ENCODE peak calls at places on chromosomes 16 and 17, in six cellular contexts. One of them, this sample, is unnamed.

GRCh38 chr17:61157246-61157887 is 242.3 kb upstream of the TBX2 start:
- DNase-seq in CD4-positive, alpha-beta T cell: no peak
- DNase-seq in BE2C: peak; percentile 73
- DNase-seq in GM10248: no peak
- DNase-seq in fibroblast of villous mesenchyme: peak; percentile 73
- DNase-seq in astrocyte of the spinal cord: peak; percentile 62
- DNase-seq in this sample: no peak

GRCh38 chr16:56844056-56844455 is 21.0 kb upstream of the SLC12A3 start:
- DNase-seq in fibroblast of villous mesenchyme: no peak
- DNase-seq in GM10248: no peak
- DNase-seq in BE2C: no peak
- DNase-seq in astrocyte of the spinal cord: no peak
- DNase-seq in CD4-positive, alpha-beta T cell: no peak
- DNase-seq in this sample: no peak

GRCh38 chr16:89970011-89970410 is 21.5 kb downstream of the DEF8 start:
- DNase-seq in fibroblast of villous mesenchyme: no peak
- DNase-seq in GM10248: no peak
- DNase-seq in astrocyte of the spinal cord: no peak
- DNase-seq in CD4-positive, alpha-beta T cell: no peak
- DNase-seq in BE2C: no peak
- DNase-seq in this sample: no peak

GRCh38 chr16:56936491-56936890 is 4.5 kb downstream of the HERPUD1 start:
- DNase-seq in CD4-positive, alpha-beta T cell: no peak
- DNase-seq in GM10248: no peak
- DNase-seq in astrocyte of the spinal cord: no peak
- DNase-seq in BE2C: no peak
- DNase-seq in fibroblast of villous mesenchyme: peak; percentile 47
- DNase-seq in this sample: no peak

GRCh38 chr17:30716461-30717289 is 107.8 kb downstream of the CRLF3 start:
- DNase-seq in astrocyte of the spinal cord: no peak
- DNase-seq in BE2C: peak; percentile 21
- DNase-seq in CD4-positive, alpha-beta T cell: no peak
- DNase-seq in fibroblast of villous mesenchyme: peak; percentile 16
- DNase-seq in GM10248: peak; percentile 11
- DNase-seq in this sample: no peak

GRCh38 chr17:71084219-71084618 is 914.9 kb downstream of the KCNJ2 start:
- DNase-seq in fibroblast of villous mesenchyme: peak; percentile 36
- DNase-seq in CD4-positive, alpha-beta T cell: no peak
- DNase-seq in GM10248: no peak
- DNase-seq in astrocyte of the spinal cord: peak; percentile 9
- DNase-seq in BE2C: peak; percentile 80
- DNase-seq in this sample: peak; percentile 67

GRCh38 chr16:856811-857210 is 56.3 kb upstream of the GNG13 start:
- DNase-seq in fibroblast of villous mesenchyme: no peak
- DNase-seq in CD4-positive, alpha-beta T cell: no peak
- DNase-seq in BE2C: no peak
- DNase-seq in GM10248: no peak
- DNase-seq in astrocyte of the spinal cord: no peak
- DNase-seq in this sample: no peak

GRCh38 chr17:83179811-83180210 is 100.4 kb downstream of the METRNL start:
- DNase-seq in BE2C: peak; percentile 3
- DNase-seq in GM10248: no peak
- DNase-seq in fibroblast of villous mesenchyme: no peak
- DNase-seq in astrocyte of the spinal cord: no peak
- DNase-seq in CD4-positive, alpha-beta T cell: no peak
- DNase-seq in this sample: no peak

GRCh38 chr17:70661342-70662222 is 492.2 kb downstream of the KCNJ2 start:
- DNase-seq in astrocyte of the spinal cord: peak; percentile 69
- DNase-seq in BE2C: no peak
- DNase-seq in GM10248: no peak
- DNase-seq in CD4-positive, alpha-beta T cell: no peak
- DNase-seq in fibroblast of villous mesenchyme: no peak
- DNase-seq in this sample: peak; percentile 10

GRCh38 chr17:8574687-8575086 is 55.8 kb downstream of the MYH10 start:
- DNase-seq in GM10248: no peak
- DNase-seq in BE2C: no peak
- DNase-seq in CD4-positive, alpha-beta T cell: no peak
- DNase-seq in astrocyte of the spinal cord: no peak
- DNase-seq in fibroblast of villous mesenchyme: peak; percentile 32
- DNase-seq in this sample: no peak

GRCh38 chr17:38729886-38730525 is at the start of gene CISD3:
- DNase-seq in CD4-positive, alpha-beta T cell: peak; percentile 89
- DNase-seq in BE2C: peak; percentile 93
- DNase-seq in GM10248: peak; percentile 95
- DNase-seq in astrocyte of the spinal cord: peak; percentile 72
- DNase-seq in fibroblast of villous mesenchyme: peak; percentile 83
- DNase-seq in this sample: peak; percentile 100

GRCh38 chr16:6905601-6906000 is 427.0 kb upstream of the RBFOX1 start:
- DNase-seq in BE2C: no peak
- DNase-seq in fibroblast of villous mesenchyme: no peak
- DNase-seq in CD4-positive, alpha-beta T cell: no peak
- DNase-seq in astrocyte of the spinal cord: no peak
- DNase-seq in GM10248: no peak
- DNase-seq in this sample: no peak

GRCh38 chr16:79612207-79612606 is 11.7 kb upstream of the MAF start:
- DNase-seq in GM10248: no peak
- DNase-seq in fibroblast of villous mesenchyme: peak; percentile 46
- DNase-seq in CD4-positive, alpha-beta T cell: no peak
- DNase-seq in BE2C: no peak
- DNase-seq in astrocyte of the spinal cord: peak; percentile 38
- DNase-seq in this sample: no peak

GRCh38 chr16:85498607-85499006 is 114.5 kb upstream of the GSE1 start:
- DNase-seq in CD4-positive, alpha-beta T cell: no peak
- DNase-seq in astrocyte of the spinal cord: no peak
- DNase-seq in fibroblast of villous mesenchyme: no peak
- DNase-seq in GM10248: no peak
- DNase-seq in BE2C: no peak
- DNase-seq in this sample: no peak

GRCh38 chr16:54929090-54930033 is 1.3 kb upstream of the IRX5 start:
- DNase-seq in CD4-positive, alpha-beta T cell: peak; percentile 90
- DNase-seq in GM10248: peak; percentile 85
- DNase-seq in fibroblast of villous mesenchyme: peak; percentile 98
- DNase-seq in BE2C: peak; percentile 100
- DNase-seq in astrocyte of the spinal cord: peak; percentile 99
- DNase-seq in this sample: peak; percentile 100

GRCh38 chr16:54931757-54932660 is 1.3 kb downstream of the IRX5 start:
- DNase-seq in fibroblast of villous mesenchyme: no peak
- DNase-seq in astrocyte of the spinal cord: peak; percentile 27
- DNase-seq in GM10248: no peak
- DNase-seq in BE2C: no peak
- DNase-seq in CD4-positive, alpha-beta T cell: no peak
- DNase-seq in this sample: no peak

GRCh38 chr16:54928421-54929089 is 2.1 kb upstream of the IRX5 start:
- DNase-seq in astrocyte of the spinal cord: peak; percentile 20
- DNase-seq in CD4-positive, alpha-beta T cell: peak; percentile 31
- DNase-seq in GM10248: peak; percentile 24
- DNase-seq in BE2C: peak; percentile 75
- DNase-seq in fibroblast of villous mesenchyme: no peak
- DNase-seq in this sample: peak; percentile 69

GRCh38 chr16:54931041-54931756 is 534 bp downstream of the IRX5 start:
- DNase-seq in BE2C: peak; percentile 64
- DNase-seq in CD4-positive, alpha-beta T cell: no peak
- DNase-seq in astrocyte of the spinal cord: peak; percentile 50
- DNase-seq in GM10248: no peak
- DNase-seq in fibroblast of villous mesenchyme: no peak
- DNase-seq in this sample: peak; percentile 50

DNA sequence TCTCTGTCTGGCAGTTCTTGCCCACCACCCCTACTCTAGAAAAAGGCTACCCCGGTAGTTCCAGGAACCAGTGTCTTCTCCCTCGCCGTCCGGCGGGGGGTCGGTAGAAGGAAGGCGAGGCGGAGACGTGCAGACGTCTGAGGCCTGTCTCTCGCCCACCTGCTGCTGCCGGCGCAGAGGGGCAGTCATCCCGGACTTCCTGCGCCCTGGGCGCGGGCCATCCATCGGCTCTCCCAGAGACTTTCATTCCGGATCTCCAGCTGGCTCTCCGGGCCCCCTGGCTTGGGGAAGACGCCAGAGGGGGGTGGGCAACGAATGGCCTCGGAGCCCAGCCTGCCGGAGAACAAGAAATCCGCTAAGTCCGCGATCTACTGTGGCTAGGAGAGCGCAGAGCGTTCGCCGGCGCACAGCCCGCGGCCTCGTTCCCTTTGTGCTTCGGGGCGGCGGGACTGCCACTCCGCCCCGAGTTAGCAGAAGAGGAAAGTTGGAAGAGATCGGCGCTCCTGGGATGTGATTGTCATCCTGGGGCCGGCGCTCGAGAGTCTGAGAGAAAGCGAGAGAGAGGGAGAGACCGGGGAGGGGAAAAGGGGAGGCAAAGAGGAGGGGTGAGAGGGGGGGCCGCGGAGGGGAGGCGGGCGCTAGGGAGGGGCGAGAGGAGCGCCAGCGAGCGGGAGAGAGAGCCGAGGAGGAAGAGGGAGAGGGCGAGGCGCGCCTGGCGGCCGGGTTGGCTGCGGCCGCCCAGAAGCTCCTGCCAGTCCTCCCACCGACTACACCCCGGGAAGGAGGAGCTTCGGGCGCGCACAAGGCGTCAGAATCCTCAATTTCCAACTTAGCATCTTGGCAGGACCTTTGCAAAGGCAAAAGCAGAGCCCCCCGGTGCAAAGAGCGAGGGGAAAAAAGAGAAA is at the start of gene IRX5:
- DNase-seq in CD4-positive, alpha-beta T cell: no peak
- DNase-seq in astrocyte of the spinal cord: peak; percentile 98
- DNase-seq in BE2C: peak; percentile 94
- DNase-seq in fibroblast of villous mesenchyme: peak; percentile 92
- DNase-seq in GM10248: peak; percentile 43
- DNase-seq in this sample: peak; percentile 94
- TF ChIP-seq CTCF in CD4-positive, alpha-beta T cell: no peak
- TF ChIP-seq CTCF in astrocyte of the spinal cord: no peak
- TF ChIP-seq CTCF in BE2C: no peak
- TF ChIP-seq CTCF in fibroblast of villous mesenchyme: no peak
- TF ChIP-seq CTCF in GM10248: no peak
- TF ChIP-seq CTCF in this sample: peak; percentile 16

DNA sequence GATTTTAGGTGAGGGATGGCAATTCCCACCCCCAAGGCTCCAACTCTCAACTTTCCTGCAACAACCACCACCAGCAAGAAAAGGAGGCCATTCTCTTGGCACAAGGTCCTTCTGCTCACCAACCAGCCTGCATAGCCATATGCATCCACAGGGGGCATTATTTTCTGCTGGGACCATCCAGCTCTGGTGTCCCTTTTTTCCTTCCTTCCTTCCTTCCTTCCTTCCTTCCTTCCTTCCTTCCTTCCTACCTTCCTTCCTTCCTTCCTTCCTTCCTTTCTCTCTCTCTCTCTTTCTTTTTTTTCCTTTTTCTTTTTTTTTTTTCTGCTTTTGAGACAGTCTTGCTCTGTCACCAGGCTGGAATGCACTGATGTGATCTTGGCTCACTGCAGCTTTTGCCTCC is 21.1 kb upstream of the COX10 start:
- DNase-seq in CD4-positive, alpha-beta T cell: no peak
- DNase-seq in BE2C: no peak
- DNase-seq in GM10248: no peak
- DNase-seq in fibroblast of villous mesenchyme: no peak
- DNase-seq in astrocyte of the spinal cord: no peak
- DNase-seq in this sample: peak; percentile 4
- TF ChIP-seq CTCF in CD4-positive, alpha-beta T cell: no peak
- TF ChIP-seq CTCF in BE2C: peak; percentile 24
- TF ChIP-seq CTCF in GM10248: peak; percentile 15
- TF ChIP-seq CTCF in fibroblast of villous mesenchyme: peak; percentile 41
- TF ChIP-seq CTCF in astrocyte of the spinal cord: peak; percentile 34
- TF ChIP-seq CTCF in this sample: peak; percentile 44

GRCh38 chr16:61083711-61084110 is 952.5 kb downstream of the CDH8 start:
- DNase-seq in CD4-positive, alpha-beta T cell: no peak
- DNase-seq in astrocyte of the spinal cord: no peak
- DNase-seq in fibroblast of villous mesenchyme: no peak
- DNase-seq in GM10248: no peak
- DNase-seq in BE2C: no peak
- DNase-seq in this sample: no peak
- TF ChIP-seq CTCF in CD4-positive, alpha-beta T cell: no peak
- TF ChIP-seq CTCF in astrocyte of the spinal cord: no peak
- TF ChIP-seq CTCF in fibroblast of villous mesenchyme: no peak
- TF ChIP-seq CTCF in GM10248: no peak
- TF ChIP-seq CTCF in BE2C: no peak
- TF ChIP-seq CTCF in this sample: no peak

DNA sequence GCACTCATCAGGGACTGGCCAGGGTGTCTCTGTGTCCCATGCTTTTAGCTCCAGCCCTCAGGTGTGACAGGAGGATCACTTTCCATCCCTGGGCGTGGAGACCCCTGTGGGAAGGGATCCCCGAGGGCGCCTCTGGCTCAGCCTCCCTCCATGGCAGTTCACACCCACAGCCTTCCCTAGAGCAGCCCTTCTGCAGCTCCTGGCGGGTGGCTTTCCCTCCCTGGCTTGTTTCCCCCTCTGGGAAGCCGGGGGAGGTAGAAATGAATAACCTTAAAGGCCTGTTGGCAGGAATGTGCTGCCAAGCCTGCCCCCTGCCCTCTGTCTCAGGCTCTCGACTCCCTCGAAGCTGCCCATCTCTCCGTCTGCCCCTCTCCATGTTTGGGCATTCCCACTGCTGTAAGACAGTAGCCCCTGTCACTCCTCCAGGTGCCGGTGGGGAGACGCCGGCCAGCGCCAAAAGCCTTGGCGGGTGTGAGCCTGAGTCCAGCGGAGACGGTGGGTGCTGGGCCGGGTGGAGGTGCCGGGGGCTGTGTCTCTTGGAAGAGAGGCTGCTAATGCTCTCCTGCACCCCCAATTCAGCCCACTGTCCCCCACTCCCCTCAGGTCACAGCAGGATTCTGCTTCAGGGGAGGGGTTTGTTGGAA is 2.1 kb upstream of the ATP2A1 start:
- DNase-seq in CD4-positive, alpha-beta T cell: no peak
- DNase-seq in fibroblast of villous mesenchyme: no peak
- DNase-seq in GM10248: no peak
- DNase-seq in BE2C: no peak
- DNase-seq in astrocyte of the spinal cord: no peak
- DNase-seq in this sample: no peak
- TF ChIP-seq CTCF in CD4-positive, alpha-beta T cell: no peak
- TF ChIP-seq CTCF in fibroblast of villous mesenchyme: no peak
- TF ChIP-seq CTCF in GM10248: no peak
- TF ChIP-seq CTCF in BE2C: no peak
- TF ChIP-seq CTCF in astrocyte of the spinal cord: no peak
- TF ChIP-seq CTCF in this sample: no peak